ENCODE peak calls at places on chromosomes 11 and 22, in seven cellular contexts. Q is SK-N-SH, D is K562, C is HCT116, M is H1, P is HepG2, N is GM12878. U is an unnamed sample.

GRCh38 chr22:28799834-28800307 is 498 bp downstream of the XBP1 start:
- DNase-seq in Q (peak; percentile 84), D (peak; percentile 59), C (no peak), M (no peak), P (no peak), N (no peak), U (no peak)

GRCh38 chr22:47310601-47311000 is 548.2 kb downstream of the TBC1D22A start:
- DNase-seq in Q (no peak), D (no peak), C (peak; percentile 33), M (no peak), P (no peak), N (no peak), U (no peak)

GRCh38 chr11:126703661-126704060 is 296.9 kb downstream of the KIRREL3 start:
- DNase-seq in Q (no peak), D (no peak), C (no peak), M (no peak), P (no peak), N (no peak), U (no peak)

GRCh38 chr11:17992916-17993315 is 19.9 kb downstream of the SERGEF start:
- DNase-seq in Q (no peak), D (no peak), C (no peak), M (no peak), P (no peak), N (no peak), U (no peak)

GRCh38 chr11:75525433-75526191 is at the start of gene GDPD5:
- DNase-seq in Q (peak; percentile 99), D (peak; percentile 97), C (peak; percentile 58), M (peak; percentile 54), P (peak; percentile 76), N (no peak), U (peak; percentile 71)

GRCh38 chr11:27293500-27294417 is 69.3 kb downstream of the CCDC34 start:
- DNase-seq in Q (no peak), D (no peak), C (no peak), M (no peak), P (peak; percentile 16), N (no peak), U (no peak)

GRCh38 chr11:86811637-86812321 is 11.4 kb downstream of the PRSS23 start:
- DNase-seq in Q (no peak), D (no peak), C (peak; percentile 76), M (no peak), P (no peak), N (no peak), U (peak; percentile 35)

GRCh38 chr11:2750101-2750509 is 50.3 kb upstream of the KCNQ1OT1 start:
- DNase-seq in Q (no peak), D (no peak), C (no peak), M (no peak), P (no peak), N (no peak), U (no peak)

GRCh38 chr22:36904260-36904659 is 9.2 kb upstream of the CSF2RB start:
- DNase-seq in Q (no peak), D (no peak), C (no peak), M (no peak), P (no peak), N (no peak), U (no peak)

GRCh38 chr11:123302751-123303195 is 107.7 kb upstream of the CLMP start:
- DNase-seq in Q (no peak), D (no peak), C (no peak), M (no peak), P (no peak), N (peak; percentile 79), U (no peak)

GRCh38 chr11:125591659-125592304 is 870 bp upstream of the STT3A start:
- DNase-seq in Q (peak; percentile 55), D (peak; percentile 35), C (no peak), M (no peak), P (peak; percentile 10), N (no peak), U (peak; percentile 18)

GRCh38 chr11:23021287-23021863 is 161.1 kb upstream of the CCDC179 start:
- DNase-seq in Q (peak; percentile 59), D (peak; percentile 36), C (no peak), M (peak; percentile 2), P (peak; percentile 9), N (no peak), U (peak; percentile 11)
- TF ChIP-seq YY1 in Q (no peak), D (no peak), C (no peak), M (no peak), P (no peak), N (no peak), U (no peak)

GRCh38 chr22:50218996-50219727 is 18.4 kb downstream of the SELENOO start:
- DNase-seq in Q (peak; percentile 87), D (peak; percentile 81), C (peak; percentile 18), M (peak; percentile 25), P (peak; percentile 32), N (no peak), U (no peak)
- TF ChIP-seq YY1 in Q (no peak), D (no peak), C (no peak), M (no peak), P (no peak), N (no peak), U (no peak)

GRCh38 chr11:72069787-72070251 is 10.5 kb downstream of the NUMA1 start:
- DNase-seq in Q (no peak), D (peak; percentile 27), C (peak; percentile 51), M (no peak), P (peak; percentile 33), N (no peak), U (no peak)
- TF ChIP-seq YY1 in Q (peak; percentile 35), D (no peak), C (peak; percentile 23), M (no peak), P (no peak), N (no peak), U (no peak)

GRCh38 chr11:68279676-68280075 is 7.9 kb upstream of the C11orf24 start:
- DNase-seq in Q (no peak), D (no peak), C (no peak), M (no peak), P (no peak), N (no peak), U (no peak)

GRCh38 chr11:68273056-68273738 is 1.4 kb upstream of the C11orf24 start:
- DNase-seq in Q (no peak), D (no peak), C (no peak), M (no peak), P (no peak), N (no peak), U (no peak)

GRCh38 chr11:68276864-68277263 is 5.1 kb upstream of the C11orf24 start:
- DNase-seq in Q (no peak), D (no peak), C (no peak), M (no peak), P (no peak), N (no peak), U (no peak)

GRCh38 chr11:68271781-68272608 is at the start of gene C11orf24:
- DNase-seq in Q (peak; percentile 100), D (peak; percentile 98), C (peak; percentile 79), M (peak; percentile 77), P (peak; percentile 84), N (peak; percentile 82), U (peak; percentile 92)

GRCh38 chr11:68275721-68276488 is 4.1 kb upstream of the C11orf24 start:
- DNase-seq in Q (no peak), D (no peak), C (peak; percentile 69), M (no peak), P (peak; percentile 42), N (no peak), U (no peak)
- TF ChIP-seq YY1 in Q (no peak), D (no peak), C (no peak), M (no peak), P (no peak), N (no peak), U (no peak)

GRCh38 chr11:8766993-8767374 is 84.4 kb downstream of the RPL27A start:
- DNase-seq in Q (no peak), D (no peak), C (no peak), M (no peak), P (no peak), N (no peak), U (no peak)

GRCh38 chr11:8767466-8768142 is 85.0 kb downstream of the RPL27A start:
- DNase-seq in Q (no peak), D (no peak), C (no peak), M (no peak), P (no peak), N (no peak), U (no peak)

GRCh38 chr11:8766043-8766992 is 83.7 kb downstream of the RPL27A start:
- DNase-seq in Q (no peak), D (no peak), C (no peak), M (no peak), P (no peak), N (no peak), U (no peak)

GRCh38 chr11:8765294-8765693 is 82.7 kb downstream of the RPL27A start:
- DNase-seq in Q (no peak), D (no peak), C (no peak), M (no peak), P (peak; percentile 49), N (no peak), U (no peak)

GRCh38 chr11:8768625-8769333 is 86.2 kb downstream of the RPL27A start:
- DNase-seq in Q (no peak), D (peak; percentile 62), C (peak; percentile 72), M (no peak), P (peak; percentile 39), N (no peak), U (no peak)
- TF ChIP-seq YY1 in Q (no peak), D (no peak), C (no peak), M (no peak), P (no peak), N (no peak), U (no peak)

GRCh38 chr11:46212720-46213119 is 64.7 kb upstream of the CREB3L1 start:
- DNase-seq in Q (no peak), D (no peak), C (no peak), M (no peak), P (no peak), N (no peak), U (no peak)

GRCh38 chr11:46207270-46207669 is 70.2 kb upstream of the CREB3L1 start:
- DNase-seq in Q (no peak), D (no peak), C (no peak), M (no peak), P (no peak), N (no peak), U (no peak)

GRCh38 chr11:46208803-46209202 is 68.7 kb upstream of the CREB3L1 start:
- DNase-seq in Q (no peak), D (no peak), C (no peak), M (no peak), P (no peak), N (no peak), U (no peak)

GRCh38 chr11:46210856-46211255 is 66.6 kb upstream of the CREB3L1 start:
- DNase-seq in Q (no peak), D (no peak), C (no peak), M (no peak), P (no peak), N (no peak), U (no peak)

DNA sequence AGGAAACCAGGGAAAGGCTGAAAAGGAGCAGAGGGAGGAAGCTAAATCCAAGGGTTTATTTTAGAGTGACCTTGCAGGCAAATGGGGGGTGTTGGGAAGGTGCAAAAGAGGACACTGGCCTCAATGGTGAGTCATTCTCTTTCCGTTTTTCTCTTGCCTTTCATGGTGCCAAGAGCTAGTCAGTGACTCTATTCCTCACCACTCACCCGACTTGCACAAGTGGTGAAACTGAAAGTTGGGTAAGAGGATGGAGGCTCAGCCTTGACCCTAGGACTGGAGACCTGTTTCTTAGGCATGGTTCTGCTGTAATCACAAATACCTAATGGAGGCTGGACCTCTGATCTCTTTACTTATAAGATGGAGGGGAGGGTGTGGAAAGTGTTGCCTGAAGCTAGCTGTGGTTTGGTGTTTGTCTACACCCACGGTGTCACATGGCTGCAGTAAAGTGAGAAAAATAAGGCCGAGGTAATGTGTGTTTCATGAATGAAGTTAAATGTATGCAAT is 67.3 kb upstream of the CREB3L1 start:
- DNase-seq in Q (no peak), D (no peak), C (no peak), M (no peak), P (peak; percentile 27), N (peak; percentile 15), U (no peak)
- TF ChIP-seq YY1 in Q (no peak), D (no peak), C (no peak), M (no peak), P (no peak), N (peak; percentile 42), U (no peak)